ENCODE peak calls at places on chromosome 12, in seven cellular contexts. B is bronchial epithelial cell, Z is hepatocyte, W is right atrium auricular region, O is IMR-90, Y is MM.1S, G is heart right ventricle. V is an unnamed sample. For H3K27me3, the result is how much of the 10 kb centered on the place peaks cover.

GRCh38 chr12:76762556-76762955 is 1.4 kb upstream of the ZDHHC17 start:
- DNase-seq in B (no peak), Z (peak), W (no peak), O (no peak), Y (no peak), G (no peak), V (no peak)

GRCh38 chr12:70724444-70724843 is 87.2 kb upstream of the PTPRB start:
- DNase-seq in B (peak), Z (no peak), W (no peak), O (peak), Y (peak), G (no peak), V (no peak)

GRCh38 chr12:129215436-129216025 is 362.3 kb downstream of the GLT1D1 start:
- DNase-seq in B (no peak), Z (no peak), W (no peak), O (no peak), Y (no peak), G (no peak), V (no peak)

GRCh38 chr12:108616941-108617858 is 16.5 kb downstream of the SELPLG start:
- DNase-seq in B (no peak), Z (no peak), W (no peak), O (no peak), Y (peak), G (no peak), V (peak)

GRCh38 chr12:75130811-75131210 is 78.8 kb downstream of the KCNC2 start:
- DNase-seq in B (peak), Z (no peak), W (no peak), O (no peak), Y (no peak), G (no peak), V (no peak)

GRCh38 chr12:104310751-104311297 is 7.3 kb downstream of the EID3 start:
- DNase-seq in B (no peak), Z (no peak), W (no peak), O (no peak), Y (no peak), G (no peak), V (no peak)

GRCh38 chr12:31233061-31233730 is 92.8 kb downstream of the SINHCAF start:
- DNase-seq in B (no peak), Z (no peak), W (no peak), O (no peak), Y (no peak), G (no peak), V (no peak)

GRCh38 chr12:54294152-54294913 is 6.5 kb downstream of the NFE2 start:
- DNase-seq in B (no peak), Z (peak), W (no peak), O (no peak), Y (peak), G (no peak), V (no peak)

GRCh38 chr12:53077030-53077429 is 2.2 kb downstream of the SPRYD3 start:
- DNase-seq in B (no peak), Z (no peak), W (no peak), O (no peak), Y (no peak), G (no peak), V (no peak)

GRCh38 chr12:83471341-83471740 is 784.6 kb downstream of the TMTC2 start:
- DNase-seq in B (no peak), Z (no peak), W (no peak), O (no peak), Y (no peak), G (no peak), V (no peak)

GRCh38 chr12:2739832-2740641 is 54.7 kb upstream of the FKBP4 start:
- DNase-seq in B (peak), Z (peak), W (no peak), O (peak), Y (no peak), G (no peak), V (no peak)

GRCh38 chr12:88237954-88238353 is 95.8 kb downstream of the TMTC3 start:
- DNase-seq in B (peak), Z (no peak), W (no peak), O (peak), Y (no peak), G (no peak), V (no peak)

GRCh38 chr12:61848893-61849292 is 411.3 kb upstream of the USP15 start:
- DNase-seq in B (no peak), Z (no peak), W (no peak), O (no peak), Y (no peak), G (no peak), V (no peak)

GRCh38 chr12:58877243-58877743 is 43.0 kb downstream of the LRIG3 start:
- DNase-seq in B (peak), Z (peak), W (no peak), O (peak), Y (no peak), G (no peak), V (no peak)

GRCh38 chr12:53427905-53428594 is 4.4 kb downstream of the AMHR2 start:
- DNase-seq in B (peak), Z (peak), W (no peak), O (peak), Y (peak), G (no peak), V (no peak)

GRCh38 chr12:9244894-9245293 is 36.7 kb upstream of the PZP start:
- DNase-seq in B (peak), Z (no peak), W (no peak), O (no peak), Y (no peak), G (peak), V (peak)

GRCh38 chr12:9943244-9943643 is 11.1 kb upstream of the CLEC2A start:
- DNase-seq in B (no peak), Z (no peak), W (no peak), O (no peak), Y (no peak), G (no peak), V (no peak)

GRCh38 chr12:26271889-26272492 is 76.6 kb downstream of the SSPN start:
- DNase-seq in B (peak), Z (peak), W (peak), O (peak), Y (no peak), G (peak), V (peak)

GRCh38 chr12:105977256-105978051 is 161.3 kb downstream of the NUAK1 start:
- DNase-seq in B (no peak), Z (no peak), W (no peak), O (peak), Y (no peak), G (no peak), V (no peak)

GRCh38 chr12:103677905-103678304 is 90.8 kb downstream of the STAB2 start:
- DNase-seq in B (no peak), Z (no peak), W (no peak), O (no peak), Y (no peak), G (no peak), V (no peak)

GRCh38 chr12:18998343-18999270 is 130.9 kb upstream of the PLEKHA5 start:
- DNase-seq in B (peak), Z (peak), W (no peak), O (peak), Y (no peak), G (no peak), V (no peak)

GRCh38 chr12:1595690-1596347 is 1.4 kb upstream of the FBXL14 start:
- DNase-seq in B (no peak), Z (no peak), W (no peak), O (peak), Y (no peak), G (no peak), V (no peak)

GRCh38 chr12:114903394-114903748 is 219.4 kb upstream of the TBX3 start:
- DNase-seq in B (no peak), Z (no peak), W (no peak), O (peak), Y (no peak), G (no peak), V (no peak)

GRCh38 chr12:107775093-107775721 is 703 bp downstream of the ASCL4 start:
- DNase-seq in B (no peak), Z (peak), W (no peak), O (no peak), Y (no peak), G (no peak), V (no peak)

GRCh38 chr12:47938093-47938492 is 25.3 kb upstream of the TMEM106C start:
- DNase-seq in B (peak), Z (no peak), W (no peak), O (peak), Y (no peak), G (no peak), V (no peak)

GRCh38 chr12:65164244-65164643 is 5.1 kb upstream of the LEMD3 start:
- DNase-seq in B (no peak), Z (no peak), W (no peak), O (no peak), Y (no peak), G (no peak), V (no peak)

GRCh38 chr12:131280426-131280825 is 326.7 kb downstream of the ADGRD1 start:
- DNase-seq in B (no peak), Z (no peak), W (no peak), O (no peak), Y (no peak), G (no peak), V (no peak)

GRCh38 chr12:64082866-64083268 is 139.2 kb downstream of the KICS2 start:
- DNase-seq in B (no peak), Z (peak), W (no peak), O (no peak), Y (no peak), G (no peak), V (no peak)

GRCh38 chr12:110354172-110354780 is 49.2 kb downstream of the ANAPC7 start:
- DNase-seq in B (no peak), Z (no peak), W (no peak), O (peak), Y (no peak), G (no peak), V (no peak)

GRCh38 chr12:12714276-12715001 is 2.7 kb upstream of the CDKN1B start:
- DNase-seq in B (peak), Z (peak), W (no peak), O (peak), Y (peak), G (peak), V (peak)

GRCh38 chr12:105761075-105761474 is 377.7 kb downstream of the NUAK1 start:
- DNase-seq in B (no peak), Z (no peak), W (no peak), O (no peak), Y (no peak), G (no peak), V (no peak)

GRCh38 chr12:126912111-126912510 is 1354.9 kb upstream of the TMEM132C start:
- DNase-seq in B (no peak), Z (no peak), W (no peak), O (no peak), Y (no peak), G (no peak), V (no peak)

GRCh38 chr12:30794020-30794419 is 39.3 kb upstream of the CAPRIN2 start:
- DNase-seq in B (no peak), Z (no peak), W (no peak), O (no peak), Y (no peak), G (no peak), V (no peak)

GRCh38 chr12:79407671-79408622 is 282.8 kb downstream of the PAWR start:
- DNase-seq in B (peak), Z (peak), W (no peak), O (peak), Y (peak), G (peak), V (peak)

GRCh38 chr12:116423053-116423452 is 136.1 kb upstream of the MAP1LC3B2 start:
- DNase-seq in B (peak), Z (peak), W (no peak), O (peak), Y (no peak), G (no peak), V (no peak)

GRCh38 chr12:72134934-72135333 is 137.2 kb upstream of the TRHDE start:
- DNase-seq in B (no peak), Z (no peak), W (no peak), O (no peak), Y (no peak), G (no peak), V (no peak)

GRCh38 chr12:9039397-9039977 is 50.1 kb downstream of the KLRG1 start:
- DNase-seq in B (peak), Z (peak), W (no peak), O (peak), Y (peak), G (no peak), V (no peak)

GRCh38 chr12:53381739-53382630 is 2.0 kb downstream of the SP1 start:
- DNase-seq in B (peak), Z (peak), W (peak), O (peak), Y (peak), G (peak), V (peak)

GRCh38 chr12:6534914-6535696 is 788 bp downstream of the GAPDH start:
- DNase-seq in B (peak), Z (peak), W (peak), O (peak), Y (peak), G (peak), V (peak)

GRCh38 chr12:6535960-6536847 is 1.9 kb downstream of the GAPDH start:
- DNase-seq in B (no peak), Z (no peak), W (no peak), O (no peak), Y (no peak), G (no peak), V (no peak)

GRCh38 chr12:6536894-6537579 is 2.7 kb downstream of the GAPDH start:
- DNase-seq in B (no peak), Z (no peak), W (no peak), O (no peak), Y (no peak), G (no peak), V (no peak)

GRCh38 chr12:6534158-6534913 is at the start of gene GAPDH:
- DNase-seq in B (peak), Z (peak), W (peak), O (peak), Y (peak), G (peak), V (peak)

DNA sequence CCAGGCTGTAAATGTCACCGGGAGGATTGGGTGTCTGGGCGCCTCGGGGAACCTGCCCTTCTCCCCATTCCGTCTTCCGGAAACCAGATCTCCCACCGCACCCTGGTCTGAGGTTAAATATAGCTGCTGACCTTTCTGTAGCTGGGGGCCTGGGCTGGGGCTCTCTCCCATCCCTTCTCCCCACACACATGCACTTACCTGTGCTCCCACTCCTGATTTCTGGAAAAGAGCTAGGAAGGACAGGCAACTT is 1.3 kb downstream of the GAPDH start:
- DNase-seq in B (no peak), Z (no peak), W (no peak), O (no peak), Y (no peak), G (no peak), V (no peak)
- TF ChIP-seq CTCF in B (no peak), Z (no peak), W (no peak), O (no peak), Y (no peak), G (no peak), V (no peak)

DNA sequence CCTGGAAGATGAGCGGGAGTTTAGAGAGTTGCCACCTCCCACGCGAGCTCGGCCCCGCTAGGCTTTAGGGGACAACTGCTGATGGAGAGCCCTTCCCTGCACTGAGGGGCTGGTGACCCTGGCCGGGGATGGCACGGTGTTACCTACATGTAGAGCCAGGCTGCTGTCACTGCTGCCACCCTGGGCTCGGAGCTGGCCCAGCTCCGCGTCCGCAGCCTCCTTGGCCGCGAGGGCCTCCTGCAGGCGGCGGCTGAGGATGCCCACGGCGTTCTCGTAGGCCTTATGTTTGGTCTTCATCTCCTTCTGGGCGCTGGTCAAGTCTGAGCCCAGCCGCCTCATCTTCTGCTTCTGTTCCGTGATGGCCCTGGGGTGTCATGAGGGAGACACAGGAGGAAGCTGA is 24.6 kb upstream of the ANKLE2 start:
- DNase-seq in B (no peak), Z (no peak), W (no peak), O (no peak), Y (no peak), G (no peak), V (no peak)
- H3K4me3 ChIP-seq in B (no peak), Z (no peak), W (no peak), O (no peak), Y (no peak), G (no peak), V (no peak)

GRCh38 chr12:34343345-34343744 is 321.0 kb downstream of the ALG10 start:
- DNase-seq in B (no peak), Z (no peak), W (no peak), O (no peak), Y (no peak), G (no peak), V (no peak)
- H3K27me3 ChIP-seq in B (under half), Z (under half), W (under half), O (under half), Y (under half), G (under half), V (under half)

GRCh38 chr12:49059385-49060232 is 985 bp downstream of the KMT2D start:
- DNase-seq in B (no peak), Z (peak), W (no peak), O (no peak), Y (peak), G (no peak), V (peak)

GRCh38 chr12:49058366-49059062 is 2.1 kb downstream of the KMT2D start:
- DNase-seq in B (no peak), Z (no peak), W (no peak), O (no peak), Y (no peak), G (no peak), V (no peak)

GRCh38 chr12:49059063-49059384 is 1.6 kb downstream of the KMT2D start:
- DNase-seq in B (no peak), Z (no peak), W (no peak), O (no peak), Y (no peak), G (no peak), V (no peak)

GRCh38 chr12:49061157-49061650 is 610 bp upstream of the KMT2D start:
- DNase-seq in B (no peak), Z (peak), W (no peak), O (no peak), Y (peak), G (no peak), V (no peak)

DNA sequence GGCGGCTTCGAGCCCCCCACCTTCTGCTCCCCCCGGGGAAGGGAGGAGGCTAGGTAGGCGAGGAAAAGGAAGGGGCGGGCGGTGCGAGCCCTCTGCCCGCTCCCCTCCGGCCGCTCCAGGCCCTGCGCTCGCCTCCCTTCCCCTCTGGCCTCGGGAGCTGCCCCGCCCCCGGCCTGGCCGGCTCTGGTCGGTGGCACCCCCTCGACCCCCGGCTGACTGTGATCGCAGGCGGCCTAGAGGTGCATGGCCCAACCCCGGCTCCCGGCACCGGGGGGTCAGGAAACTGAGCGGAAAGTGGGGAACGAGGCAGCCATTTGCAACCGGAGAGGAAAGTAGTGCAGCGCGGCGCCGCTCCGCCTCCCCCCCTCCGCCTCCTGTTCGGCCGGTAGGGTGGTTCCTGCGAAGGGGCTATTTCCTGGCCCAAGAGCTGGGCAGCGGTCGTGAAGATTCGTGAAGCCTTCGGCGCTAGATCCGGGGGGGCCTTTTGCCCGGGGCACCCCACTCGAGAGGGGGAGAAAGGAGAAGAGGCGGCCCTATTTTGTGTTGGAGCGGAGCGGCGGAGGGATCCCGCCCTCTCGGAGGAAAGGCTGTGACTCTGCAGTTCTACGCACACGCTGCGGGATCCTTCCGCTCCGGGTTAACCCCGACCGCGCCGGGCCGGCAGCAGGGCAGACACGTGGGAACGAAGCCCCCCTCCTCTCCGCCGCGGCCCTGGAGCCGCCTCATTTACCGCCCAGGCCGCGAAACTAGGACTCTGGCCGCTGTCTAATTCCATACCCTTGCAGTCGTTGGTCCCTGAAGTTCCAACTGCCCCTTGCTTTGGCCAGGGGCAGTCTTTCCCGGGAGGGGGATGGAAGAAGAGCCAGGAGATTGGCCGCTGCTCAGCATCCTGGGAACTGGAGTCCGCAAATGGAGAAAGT is at the start of gene KMT2D:
- DNase-seq in B (peak), Z (peak), W (peak), O (peak), Y (peak), G (peak), V (peak)
- TF ChIP-seq CTCF in B (peak), Z (peak), W (no peak), O (peak), Y (peak), G (no peak), V (no peak)

GRCh38 chr12:46219892-46220655 is 48.8 kb downstream of the SLC38A1 start:
- DNase-seq in B (peak), Z (no peak), W (no peak), O (peak), Y (no peak), G (no peak), V (no peak)

GRCh38 chr12:46214668-46215429 is 54.0 kb downstream of the SLC38A1 start:
- DNase-seq in B (no peak), Z (no peak), W (no peak), O (peak), Y (peak), G (no peak), V (peak)

GRCh38 chr12:46219147-46219891 is 49.5 kb downstream of the SLC38A1 start:
- DNase-seq in B (no peak), Z (no peak), W (no peak), O (no peak), Y (no peak), G (no peak), V (no peak)

GRCh38 chr12:46218509-46219095 is 50.2 kb downstream of the SLC38A1 start:
- DNase-seq in B (peak), Z (no peak), W (no peak), O (no peak), Y (no peak), G (no peak), V (no peak)

GRCh38 chr12:46217686-46218508 is 50.9 kb downstream of the SLC38A1 start:
- DNase-seq in B (no peak), Z (no peak), W (no peak), O (no peak), Y (peak), G (no peak), V (peak)
- H3K4me3 ChIP-seq in B (no peak), Z (no peak), W (no peak), O (no peak), Y (peak), G (no peak), V (peak)

DNA sequence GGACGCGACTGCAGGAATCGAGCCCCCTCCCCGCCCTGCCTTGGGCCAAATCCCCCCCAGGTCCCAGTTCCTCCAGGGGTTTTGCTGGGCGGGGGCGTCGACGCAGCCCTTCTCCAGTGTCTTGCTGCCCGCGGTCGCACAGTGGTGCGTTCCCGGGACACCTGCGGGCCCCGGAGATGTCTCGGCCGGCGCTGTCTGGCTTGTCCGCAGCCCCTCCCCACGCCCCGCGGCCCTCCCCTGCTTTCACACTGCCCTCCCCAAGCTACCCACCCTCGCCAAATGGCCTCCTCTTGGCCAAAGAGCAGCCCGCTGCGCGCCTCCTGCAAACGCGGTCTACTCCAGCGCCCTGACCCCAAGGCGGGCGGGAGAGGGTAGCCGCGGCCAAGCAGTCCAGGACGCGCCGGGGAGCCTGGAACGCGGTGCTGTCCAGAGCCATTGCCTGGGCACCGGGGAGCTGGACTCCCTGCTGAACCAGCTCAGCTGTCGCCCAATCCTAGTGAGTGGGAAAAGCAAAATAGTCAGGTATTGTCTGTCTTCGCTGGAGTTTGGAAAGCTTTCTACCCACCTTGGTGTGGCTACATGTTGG is 122.0 kb downstream of the AACS start:
- DNase-seq in B (no peak), Z (no peak), W (no peak), O (no peak), Y (no peak), G (no peak), V (no peak)
- H3K27me3 ChIP-seq in B (under half), Z (half or more), W (under half), O (half or more), Y (under half), G (half or more), V (under half)